ENCODE peak calls at places on chromosomes 13 and 19, in seven cellular contexts. N is astrocyte of the hippocampus; E is B cell; F is stimulated activated CD4-positive, alpha-beta T cell treated with anti-CD3 and anti-CD28 coated beads, Interleukin-15, amount 100 ng/mL, for 1 hour; P is pons; V is activated gamma-delta T cell; G is activated CD4-positive, alpha-beta memory T cell treated with anti-CD3 and anti-CD28 coated beads for 36 hours. M is an unnamed sample.

GRCh38 chr19:38952395-38953165 is 21.8 kb downstream of the MRPS12 start:
- DNase-seq in F (no peak), E (no peak), G (peak; percentile 45), V (no peak), P (peak; percentile 76), N (peak; percentile 52), M (peak; percentile 78)

GRCh38 chr13:51396352-51396751 is 56.5 kb downstream of the INTS6 start:
- DNase-seq in F (no peak), P (peak; percentile 31), G (no peak), N (no peak), E (no peak), V (no peak), M (no peak)

GRCh38 chr19:1249298-1249989 is 1.1 kb downstream of the MIDN start:
- DNase-seq in E (peak; percentile 98), F (peak; percentile 96), P (peak; percentile 96), N (peak; percentile 99), V (peak; percentile 96), G (peak; percentile 97), M (no peak)

GRCh38 chr19:5452594-5453565 is 2.3 kb upstream of the ZNRF4 start:
- DNase-seq in P (no peak), N (no peak), V (no peak), F (no peak), E (no peak), G (no peak), M (peak; percentile 66)

GRCh38 chr13:46831588-46832194 is 34.7 kb upstream of the ESD start:
- DNase-seq in N (peak; percentile 72), G (peak; percentile 24), P (peak; percentile 58), E (no peak), F (no peak), V (no peak), M (peak; percentile 40)

GRCh38 chr19:18262917-18263316 is 11.3 kb downstream of the IQCN start:
- DNase-seq in P (no peak), V (no peak), N (no peak), E (no peak), F (no peak), G (no peak), M (no peak)

GRCh38 chr19:20860339-20860738 is 62.7 kb upstream of the ZNF85 start:
- DNase-seq in F (no peak), G (no peak), N (no peak), V (no peak), P (no peak), E (no peak), M (no peak)

GRCh38 chr13:28161370-28161769 is 23.0 kb downstream of the PAN3 start:
- DNase-seq in F (no peak), P (no peak), V (no peak), E (no peak), G (no peak), N (peak; percentile 68), M (no peak)

GRCh38 chr19:58476498-58477015 is 405 bp downstream of the ZNF446 start:
- DNase-seq in G (peak; percentile 30), V (no peak), E (no peak), N (no peak), P (peak; percentile 33), F (no peak), M (peak; percentile 28)

GRCh38 chr19:17775991-17776803 is 18.7 kb upstream of the B3GNT3 start:
- DNase-seq in F (no peak), P (no peak), G (no peak), E (peak; percentile 91), N (no peak), V (no peak), M (no peak)

GRCh38 chr19:49224856-49225255 is 67.3 kb downstream of the TRPM4 start:
- DNase-seq in N (peak; percentile 76), P (no peak), V (no peak), E (no peak), G (peak; percentile 67), F (no peak), M (peak; percentile 90)

GRCh38 chr13:38577048-38577447 is 109.8 kb upstream of the FREM2 start:
- DNase-seq in N (no peak), V (no peak), E (no peak), P (no peak), F (no peak), G (no peak), M (no peak)

GRCh38 chr19:17020380-17020779 is 6.2 kb downstream of the CPAMD8 start:
- DNase-seq in P (peak; percentile 54), N (no peak), V (no peak), F (no peak), G (no peak), E (no peak), M (no peak)

M was measured in A549.